ENCODE peak calls at places on chromosomes 3 and 15, in six cellular contexts. One of them, this sample, is unnamed.

GRCh38 chr3:49903451-49904424 is at the start of gene MST1R:
- DNase-seq in HL-60: no peak
- DNase-seq in mammary epithelial cell: peak
- DNase-seq in right lobe of liver: peak
- DNase-seq in endothelial cell of umbilical vein: peak
- DNase-seq in K562: peak
- DNase-seq in this sample: no peak

GRCh38 chr3:51955893-51956770 is 951 bp downstream of the GPR62 start:
- DNase-seq in K562: no peak
- DNase-seq in mammary epithelial cell: peak
- DNase-seq in right lobe of liver: peak
- DNase-seq in HL-60: no peak
- DNase-seq in endothelial cell of umbilical vein: peak
- DNase-seq in this sample: no peak

GRCh38 chr3:160801386-160802118 is 45.5 kb downstream of the PPM1L start:
- DNase-seq in mammary epithelial cell: no peak
- DNase-seq in K562: no peak
- DNase-seq in right lobe of liver: peak
- DNase-seq in endothelial cell of umbilical vein: no peak
- DNase-seq in HL-60: no peak
- DNase-seq in this sample: no peak

GRCh38 chr3:110265302-110265701 is 806.3 kb upstream of the NECTIN3 start:
- DNase-seq in mammary epithelial cell: no peak
- DNase-seq in K562: no peak
- DNase-seq in HL-60: no peak
- DNase-seq in endothelial cell of umbilical vein: no peak
- DNase-seq in right lobe of liver: no peak
- DNase-seq in this sample: no peak

GRCh38 chr3:13016083-13016725 is 57.0 kb downstream of the IQSEC1 start:
- DNase-seq in HL-60: no peak
- DNase-seq in K562: no peak
- DNase-seq in mammary epithelial cell: no peak
- DNase-seq in right lobe of liver: peak
- DNase-seq in endothelial cell of umbilical vein: no peak
- DNase-seq in this sample: no peak

GRCh38 chr3:99114565-99115291 is 213.2 kb upstream of the DCBLD2 start:
- DNase-seq in endothelial cell of umbilical vein: peak
- DNase-seq in HL-60: no peak
- DNase-seq in right lobe of liver: no peak
- DNase-seq in mammary epithelial cell: peak
- DNase-seq in K562: peak
- DNase-seq in this sample: peak

GRCh38 chr3:151067158-151067557 is 18.3 kb upstream of the MED12L start:
- DNase-seq in K562: no peak
- DNase-seq in endothelial cell of umbilical vein: no peak
- DNase-seq in right lobe of liver: no peak
- DNase-seq in mammary epithelial cell: no peak
- DNase-seq in HL-60: no peak
- DNase-seq in this sample: no peak

GRCh38 chr3:64342940-64343691 is 117.8 kb upstream of the PRICKLE2 start:
- DNase-seq in HL-60: no peak
- DNase-seq in mammary epithelial cell: peak
- DNase-seq in right lobe of liver: no peak
- DNase-seq in K562: no peak
- DNase-seq in endothelial cell of umbilical vein: peak
- DNase-seq in this sample: no peak

GRCh38 chr15:38699633-38700230 is 135.1 kb upstream of the RASGRP1 start:
- DNase-seq in mammary epithelial cell: peak
- DNase-seq in K562: peak
- DNase-seq in HL-60: peak
- DNase-seq in right lobe of liver: peak
- DNase-seq in endothelial cell of umbilical vein: peak
- DNase-seq in this sample: peak

GRCh38 chr15:89177633-89178306 is 43.6 kb downstream of the RLBP1 start:
- DNase-seq in HL-60: peak
- DNase-seq in right lobe of liver: no peak
- DNase-seq in endothelial cell of umbilical vein: peak
- DNase-seq in K562: peak
- DNase-seq in mammary epithelial cell: peak
- DNase-seq in this sample: peak

GRCh38 chr3:128598884-128599664 is 51.5 kb downstream of the RPN1 start:
- DNase-seq in mammary epithelial cell: no peak
- DNase-seq in K562: no peak
- DNase-seq in endothelial cell of umbilical vein: no peak
- DNase-seq in right lobe of liver: no peak
- DNase-seq in HL-60: no peak
- DNase-seq in this sample: no peak

GRCh38 chr15:57580866-57581265 is 10.8 kb upstream of the MYZAP start:
- DNase-seq in endothelial cell of umbilical vein: no peak
- DNase-seq in K562: no peak
- DNase-seq in mammary epithelial cell: no peak
- DNase-seq in right lobe of liver: no peak
- DNase-seq in HL-60: no peak
- DNase-seq in this sample: peak

GRCh38 chr3:128076783-128077624 is 24.8 kb downstream of the SEC61A1 start:
- DNase-seq in endothelial cell of umbilical vein: peak
- DNase-seq in HL-60: no peak
- DNase-seq in right lobe of liver: peak
- DNase-seq in K562: peak
- DNase-seq in mammary epithelial cell: no peak
- DNase-seq in this sample: no peak

GRCh38 chr3:126539558-126540250 is 15.7 kb downstream of the CHST13 start:
- DNase-seq in right lobe of liver: peak
- DNase-seq in mammary epithelial cell: no peak
- DNase-seq in HL-60: no peak
- DNase-seq in K562: no peak
- DNase-seq in endothelial cell of umbilical vein: no peak
- DNase-seq in this sample: peak

GRCh38 chr3:147652682-147653081 is 243.5 kb downstream of the ZIC1 start:
- DNase-seq in mammary epithelial cell: no peak
- DNase-seq in endothelial cell of umbilical vein: no peak
- DNase-seq in K562: no peak
- DNase-seq in right lobe of liver: no peak
- DNase-seq in HL-60: no peak
- DNase-seq in this sample: no peak
- H3K4me3 ChIP-seq in mammary epithelial cell: no peak
- H3K4me3 ChIP-seq in endothelial cell of umbilical vein: no peak
- H3K4me3 ChIP-seq in K562: no peak
- H3K4me3 ChIP-seq in right lobe of liver: no peak
- H3K4me3 ChIP-seq in HL-60: no peak
- H3K4me3 ChIP-seq in this sample: no peak

GRCh38 chr15:98955980-98956723 is 51.4 kb downstream of the PGPEP1L start:
- DNase-seq in mammary epithelial cell: no peak
- DNase-seq in HL-60: peak
- DNase-seq in endothelial cell of umbilical vein: peak
- DNase-seq in K562: no peak
- DNase-seq in right lobe of liver: no peak
- DNase-seq in this sample: no peak
- TF ChIP-seq CTCF in mammary epithelial cell: no peak
- TF ChIP-seq CTCF in HL-60: no peak
- TF ChIP-seq CTCF in endothelial cell of umbilical vein: no peak
- TF ChIP-seq CTCF in K562: no peak
- TF ChIP-seq CTCF in right lobe of liver: no peak
- TF ChIP-seq CTCF in this sample: no peak

DNA sequence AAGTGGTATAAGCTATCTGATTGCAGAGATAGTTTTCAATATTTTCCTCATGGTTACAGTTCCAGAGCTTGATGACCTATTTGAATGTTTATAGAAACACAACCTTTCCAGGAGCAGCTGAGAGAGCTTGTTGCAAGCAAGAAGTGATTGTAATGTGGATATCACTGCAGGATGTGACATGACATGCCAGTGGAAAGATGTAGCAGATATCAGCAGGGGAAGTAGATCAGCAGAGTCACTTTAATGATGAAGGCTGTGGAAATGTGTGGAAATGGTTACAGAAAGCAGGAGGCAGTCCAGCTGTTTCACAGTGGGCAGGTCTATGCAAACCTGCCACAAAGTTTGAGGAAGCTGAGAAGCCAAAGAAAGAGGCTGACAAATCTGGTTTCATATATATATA is 21.0 kb downstream of the TMEM158 start:
- DNase-seq in endothelial cell of umbilical vein: no peak
- DNase-seq in HL-60: peak
- DNase-seq in mammary epithelial cell: peak
- DNase-seq in right lobe of liver: no peak
- DNase-seq in K562: no peak
- DNase-seq in this sample: no peak
- H3K27ac ChIP-seq in endothelial cell of umbilical vein: no peak
- H3K27ac ChIP-seq in HL-60: no peak
- H3K27ac ChIP-seq in mammary epithelial cell: peak
- H3K27ac ChIP-seq in right lobe of liver: no peak
- H3K27ac ChIP-seq in K562: no peak
- H3K27ac ChIP-seq in this sample: no peak

DNA sequence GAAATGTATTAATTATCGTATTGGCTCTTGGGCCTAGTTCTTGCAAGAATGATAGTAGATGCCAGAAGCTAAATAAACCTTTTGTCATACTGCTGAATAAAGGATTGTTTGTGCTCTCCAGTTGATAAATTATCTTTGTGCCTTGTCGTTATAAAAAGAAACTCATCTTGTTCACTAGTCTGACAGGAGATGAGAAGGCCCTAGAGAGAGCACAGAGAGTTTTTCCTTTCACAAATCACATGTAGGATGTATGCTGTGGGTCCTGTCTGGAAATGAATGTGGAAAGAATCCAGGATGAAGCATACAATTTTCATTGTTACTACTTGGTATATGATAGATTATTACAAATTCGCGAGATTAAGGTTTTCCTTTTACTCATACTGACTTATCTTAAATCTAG is 113.0 kb downstream of the NLGN1 start:
- DNase-seq in mammary epithelial cell: no peak
- DNase-seq in HL-60: no peak
- DNase-seq in right lobe of liver: no peak
- DNase-seq in endothelial cell of umbilical vein: no peak
- DNase-seq in K562: no peak
- DNase-seq in this sample: no peak
- H3K4me3 ChIP-seq in mammary epithelial cell: no peak
- H3K4me3 ChIP-seq in HL-60: no peak
- H3K4me3 ChIP-seq in right lobe of liver: no peak
- H3K4me3 ChIP-seq in endothelial cell of umbilical vein: no peak
- H3K4me3 ChIP-seq in K562: no peak
- H3K4me3 ChIP-seq in this sample: no peak

DNA sequence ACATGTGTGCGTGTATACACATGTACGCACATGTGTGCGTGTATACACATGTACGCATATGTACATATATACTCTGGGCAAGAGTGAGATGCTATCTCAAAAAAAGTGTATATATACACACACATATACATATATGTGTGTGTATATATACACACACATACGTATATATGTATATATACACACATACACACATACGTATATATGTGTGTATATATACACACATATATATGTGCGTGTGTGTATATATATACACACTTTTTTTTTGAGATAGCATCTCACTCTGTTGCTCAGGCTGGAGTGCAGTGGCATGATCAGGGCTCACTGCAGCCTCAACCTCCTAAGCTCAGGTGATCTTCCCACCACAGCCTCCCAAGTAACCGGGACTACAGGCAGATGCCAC is 8.4 kb downstream of the HACL1 start:
- DNase-seq in endothelial cell of umbilical vein: no peak
- DNase-seq in K562: no peak
- DNase-seq in HL-60: no peak
- DNase-seq in right lobe of liver: no peak
- DNase-seq in mammary epithelial cell: no peak
- DNase-seq in this sample: no peak
- TF ChIP-seq CTCF in endothelial cell of umbilical vein: no peak
- TF ChIP-seq CTCF in K562: no peak
- TF ChIP-seq CTCF in HL-60: no peak
- TF ChIP-seq CTCF in right lobe of liver: no peak
- TF ChIP-seq CTCF in mammary epithelial cell: no peak
- TF ChIP-seq CTCF in this sample: no peak

DNA sequence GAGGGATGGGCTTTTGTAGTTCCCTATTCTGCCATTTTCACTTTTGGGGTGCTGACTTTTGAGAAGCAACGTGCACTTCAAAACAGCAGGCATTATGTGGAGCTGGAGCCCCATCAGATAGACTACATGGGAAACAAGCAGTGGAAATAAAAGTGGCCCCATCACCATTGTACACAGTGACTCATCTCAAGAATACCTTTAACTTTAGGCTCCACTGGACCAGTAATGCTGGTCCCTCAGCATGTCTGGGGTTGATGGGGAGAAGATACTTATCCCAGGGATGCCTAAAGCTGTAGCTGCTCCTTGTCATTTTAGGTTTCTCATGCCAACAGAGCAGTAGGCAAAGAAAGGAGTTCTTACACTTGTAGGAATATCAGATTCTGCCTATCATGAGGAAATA is 45.0 kb downstream of the LSM3 start:
- DNase-seq in K562: no peak
- DNase-seq in mammary epithelial cell: no peak
- DNase-seq in right lobe of liver: no peak
- DNase-seq in HL-60: no peak
- DNase-seq in endothelial cell of umbilical vein: no peak
- DNase-seq in this sample: no peak
- H3K27ac ChIP-seq in K562: peak
- H3K27ac ChIP-seq in mammary epithelial cell: no peak
- H3K27ac ChIP-seq in right lobe of liver: no peak
- H3K27ac ChIP-seq in HL-60: no peak
- H3K27ac ChIP-seq in endothelial cell of umbilical vein: no peak
- H3K27ac ChIP-seq in this sample: no peak

DNA sequence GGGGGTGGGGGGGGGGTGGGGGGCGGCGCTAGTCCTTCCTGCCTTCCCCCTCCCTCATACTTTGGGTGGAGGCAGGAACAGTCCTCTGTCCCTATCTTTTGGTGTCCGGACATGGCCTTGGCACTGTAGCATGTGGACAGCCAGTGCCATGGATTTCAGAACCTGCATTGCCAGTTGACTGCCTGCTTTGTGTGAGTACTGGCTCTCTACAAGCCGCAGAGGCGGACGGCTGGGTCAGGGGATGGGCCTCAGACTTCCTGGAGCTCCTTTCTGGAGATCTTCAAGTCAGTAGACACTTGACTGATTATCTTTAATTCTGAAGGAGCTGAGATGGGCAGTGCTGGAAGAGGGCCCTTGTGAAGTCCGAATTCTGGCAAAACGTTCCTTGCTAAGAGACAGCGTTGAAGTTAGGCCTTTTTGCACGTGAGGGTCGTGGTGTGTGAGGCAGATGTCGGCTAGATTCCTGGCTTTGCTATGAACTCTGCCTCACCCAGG is 2.5 kb downstream of the CLDN11 start:
- DNase-seq in endothelial cell of umbilical vein: peak
- DNase-seq in right lobe of liver: no peak
- DNase-seq in HL-60: no peak
- DNase-seq in mammary epithelial cell: no peak
- DNase-seq in K562: no peak
- DNase-seq in this sample: no peak
- H3K4me3 ChIP-seq in endothelial cell of umbilical vein: peak
- H3K4me3 ChIP-seq in right lobe of liver: no peak
- H3K4me3 ChIP-seq in HL-60: no peak
- H3K4me3 ChIP-seq in mammary epithelial cell: no peak
- H3K4me3 ChIP-seq in K562: no peak
- H3K4me3 ChIP-seq in this sample: no peak